ENCODE peak calls at places on chromosomes 7 and 10, in five cellular contexts. One of them, this sample, is unnamed.

GRCh38 chr10:70197235-70197952 is 27.1 kb upstream of the SAR1A start:
- DNase-seq in stimulated activated CD8-positive, alpha-beta memory T cell treated with anti-CD3 and anti-CD28 coated beads, Interleukin-7, amount 100 ng/mL, for 24 hours: no peak
- DNase-seq in COR-L47: no peak
- DNase-seq in activated T-helper 9 cell treated with anti-CD3 and anti-CD28 coated beads, Interleukin-2, amount 50 U/mL, for 16 hours: no peak
- DNase-seq in osteocyte: no peak
- DNase-seq in this sample: no peak

GRCh38 chr10:102535481-102536147 is 31.8 kb downstream of the SUFU start:
- DNase-seq in osteocyte: no peak
- DNase-seq in stimulated activated CD8-positive, alpha-beta memory T cell treated with anti-CD3 and anti-CD28 coated beads, Interleukin-7, amount 100 ng/mL, for 24 hours: no peak
- DNase-seq in activated T-helper 9 cell treated with anti-CD3 and anti-CD28 coated beads, Interleukin-2, amount 50 U/mL, for 16 hours: no peak
- DNase-seq in COR-L47: no peak
- DNase-seq in this sample: no peak

GRCh38 chr10:122298206-122298597 is 27.1 kb downstream of the BTBD16 start:
- DNase-seq in stimulated activated CD8-positive, alpha-beta memory T cell treated with anti-CD3 and anti-CD28 coated beads, Interleukin-7, amount 100 ng/mL, for 24 hours: no peak
- DNase-seq in activated T-helper 9 cell treated with anti-CD3 and anti-CD28 coated beads, Interleukin-2, amount 50 U/mL, for 16 hours: no peak
- DNase-seq in osteocyte: peak; percentile 67
- DNase-seq in COR-L47: no peak
- DNase-seq in this sample: no peak

GRCh38 chr7:1027285-1028043 is 16.9 kb upstream of the GPR146 start:
- DNase-seq in COR-L47: no peak
- DNase-seq in stimulated activated CD8-positive, alpha-beta memory T cell treated with anti-CD3 and anti-CD28 coated beads, Interleukin-7, amount 100 ng/mL, for 24 hours: no peak
- DNase-seq in activated T-helper 9 cell treated with anti-CD3 and anti-CD28 coated beads, Interleukin-2, amount 50 U/mL, for 16 hours: no peak
- DNase-seq in osteocyte: no peak
- DNase-seq in this sample: no peak

GRCh38 chr10:32692174-32692573 is 246.2 kb downstream of the CCDC7 start:
- DNase-seq in stimulated activated CD8-positive, alpha-beta memory T cell treated with anti-CD3 and anti-CD28 coated beads, Interleukin-7, amount 100 ng/mL, for 24 hours: no peak
- DNase-seq in activated T-helper 9 cell treated with anti-CD3 and anti-CD28 coated beads, Interleukin-2, amount 50 U/mL, for 16 hours: no peak
- DNase-seq in osteocyte: no peak
- DNase-seq in COR-L47: no peak
- DNase-seq in this sample: no peak

GRCh38 chr7:155844526-155844925 is 32.3 kb upstream of the SHH start:
- DNase-seq in stimulated activated CD8-positive, alpha-beta memory T cell treated with anti-CD3 and anti-CD28 coated beads, Interleukin-7, amount 100 ng/mL, for 24 hours: no peak
- DNase-seq in activated T-helper 9 cell treated with anti-CD3 and anti-CD28 coated beads, Interleukin-2, amount 50 U/mL, for 16 hours: no peak
- DNase-seq in osteocyte: no peak
- DNase-seq in COR-L47: no peak
- DNase-seq in this sample: no peak

GRCh38 chr7:143216151-143216550 is 5.7 kb upstream of the TAS2R40 start:
- DNase-seq in stimulated activated CD8-positive, alpha-beta memory T cell treated with anti-CD3 and anti-CD28 coated beads, Interleukin-7, amount 100 ng/mL, for 24 hours: no peak
- DNase-seq in osteocyte: no peak
- DNase-seq in COR-L47: no peak
- DNase-seq in activated T-helper 9 cell treated with anti-CD3 and anti-CD28 coated beads, Interleukin-2, amount 50 U/mL, for 16 hours: no peak
- DNase-seq in this sample: no peak

GRCh38 chr10:110269641-110270318 is 34.9 kb downstream of the SMNDC1 start:
- DNase-seq in osteocyte: no peak
- DNase-seq in activated T-helper 9 cell treated with anti-CD3 and anti-CD28 coated beads, Interleukin-2, amount 50 U/mL, for 16 hours: no peak
- DNase-seq in COR-L47: no peak
- DNase-seq in stimulated activated CD8-positive, alpha-beta memory T cell treated with anti-CD3 and anti-CD28 coated beads, Interleukin-7, amount 100 ng/mL, for 24 hours: no peak
- DNase-seq in this sample: no peak

GRCh38 chr10:132393695-132394181 is 3.3 kb upstream of the PWWP2B start:
- DNase-seq in COR-L47: no peak
- DNase-seq in activated T-helper 9 cell treated with anti-CD3 and anti-CD28 coated beads, Interleukin-2, amount 50 U/mL, for 16 hours: no peak
- DNase-seq in osteocyte: no peak
- DNase-seq in stimulated activated CD8-positive, alpha-beta memory T cell treated with anti-CD3 and anti-CD28 coated beads, Interleukin-7, amount 100 ng/mL, for 24 hours: no peak
- DNase-seq in this sample: no peak

GRCh38 chr10:67221939-67222494 is 296.2 kb downstream of the LRRTM3 start:
- DNase-seq in activated T-helper 9 cell treated with anti-CD3 and anti-CD28 coated beads, Interleukin-2, amount 50 U/mL, for 16 hours: no peak
- DNase-seq in stimulated activated CD8-positive, alpha-beta memory T cell treated with anti-CD3 and anti-CD28 coated beads, Interleukin-7, amount 100 ng/mL, for 24 hours: no peak
- DNase-seq in COR-L47: no peak
- DNase-seq in osteocyte: no peak
- DNase-seq in this sample: no peak

GRCh38 chr7:117229350-117229749 is 93.5 kb downstream of the WNT2 start:
- DNase-seq in osteocyte: no peak
- DNase-seq in activated T-helper 9 cell treated with anti-CD3 and anti-CD28 coated beads, Interleukin-2, amount 50 U/mL, for 16 hours: no peak
- DNase-seq in stimulated activated CD8-positive, alpha-beta memory T cell treated with anti-CD3 and anti-CD28 coated beads, Interleukin-7, amount 100 ng/mL, for 24 hours: no peak
- DNase-seq in COR-L47: no peak
- DNase-seq in this sample: no peak

GRCh38 chr7:49631071-49631826 is 142.2 kb upstream of the VWC2 start:
- DNase-seq in stimulated activated CD8-positive, alpha-beta memory T cell treated with anti-CD3 and anti-CD28 coated beads, Interleukin-7, amount 100 ng/mL, for 24 hours: no peak
- DNase-seq in activated T-helper 9 cell treated with anti-CD3 and anti-CD28 coated beads, Interleukin-2, amount 50 U/mL, for 16 hours: no peak
- DNase-seq in osteocyte: no peak
- DNase-seq in COR-L47: no peak
- DNase-seq in this sample: no peak

GRCh38 chr7:65250697-65251395 is 122.8 kb upstream of the ZNF92 start:
- DNase-seq in COR-L47: no peak
- DNase-seq in activated T-helper 9 cell treated with anti-CD3 and anti-CD28 coated beads, Interleukin-2, amount 50 U/mL, for 16 hours: no peak
- DNase-seq in osteocyte: no peak
- DNase-seq in stimulated activated CD8-positive, alpha-beta memory T cell treated with anti-CD3 and anti-CD28 coated beads, Interleukin-7, amount 100 ng/mL, for 24 hours: no peak
- DNase-seq in this sample: no peak

GRCh38 chr10:30980951-30981616 is 50.6 kb downstream of the ZNF438 start:
- DNase-seq in stimulated activated CD8-positive, alpha-beta memory T cell treated with anti-CD3 and anti-CD28 coated beads, Interleukin-7, amount 100 ng/mL, for 24 hours: no peak
- DNase-seq in activated T-helper 9 cell treated with anti-CD3 and anti-CD28 coated beads, Interleukin-2, amount 50 U/mL, for 16 hours: no peak
- DNase-seq in COR-L47: peak; percentile 45
- DNase-seq in osteocyte: no peak
- DNase-seq in this sample: no peak

GRCh38 chr10:34859170-34859569 is 44.1 kb upstream of the PARD3 start:
- DNase-seq in COR-L47: peak; percentile 5
- DNase-seq in osteocyte: no peak
- DNase-seq in stimulated activated CD8-positive, alpha-beta memory T cell treated with anti-CD3 and anti-CD28 coated beads, Interleukin-7, amount 100 ng/mL, for 24 hours: no peak
- DNase-seq in activated T-helper 9 cell treated with anti-CD3 and anti-CD28 coated beads, Interleukin-2, amount 50 U/mL, for 16 hours: no peak
- DNase-seq in this sample: no peak

GRCh38 chr10:46077141-46077554 is 31.1 kb upstream of the MSMB start:
- DNase-seq in stimulated activated CD8-positive, alpha-beta memory T cell treated with anti-CD3 and anti-CD28 coated beads, Interleukin-7, amount 100 ng/mL, for 24 hours: no peak
- DNase-seq in activated T-helper 9 cell treated with anti-CD3 and anti-CD28 coated beads, Interleukin-2, amount 50 U/mL, for 16 hours: no peak
- DNase-seq in osteocyte: no peak
- DNase-seq in COR-L47: no peak
- DNase-seq in this sample: no peak

GRCh38 chr7:96548664-96549063 is 161.0 kb downstream of the SEM1 start:
- DNase-seq in osteocyte: no peak
- DNase-seq in activated T-helper 9 cell treated with anti-CD3 and anti-CD28 coated beads, Interleukin-2, amount 50 U/mL, for 16 hours: no peak
- DNase-seq in stimulated activated CD8-positive, alpha-beta memory T cell treated with anti-CD3 and anti-CD28 coated beads, Interleukin-7, amount 100 ng/mL, for 24 hours: no peak
- DNase-seq in COR-L47: no peak
- DNase-seq in this sample: no peak

GRCh38 chr10:124722812-124723783 is 21.1 kb downstream of the FAM53B start:
- DNase-seq in stimulated activated CD8-positive, alpha-beta memory T cell treated with anti-CD3 and anti-CD28 coated beads, Interleukin-7, amount 100 ng/mL, for 24 hours: peak; percentile 29
- DNase-seq in activated T-helper 9 cell treated with anti-CD3 and anti-CD28 coated beads, Interleukin-2, amount 50 U/mL, for 16 hours: peak; percentile 50
- DNase-seq in osteocyte: no peak
- DNase-seq in COR-L47: no peak
- DNase-seq in this sample: no peak

GRCh38 chr7:100159099-100159623 is 638 bp upstream of the TRAPPC14 start:
- DNase-seq in osteocyte: no peak
- DNase-seq in COR-L47: no peak
- DNase-seq in activated T-helper 9 cell treated with anti-CD3 and anti-CD28 coated beads, Interleukin-2, amount 50 U/mL, for 16 hours: no peak
- DNase-seq in stimulated activated CD8-positive, alpha-beta memory T cell treated with anti-CD3 and anti-CD28 coated beads, Interleukin-7, amount 100 ng/mL, for 24 hours: no peak
- DNase-seq in this sample: no peak

GRCh38 chr10:126160971-126161630 is 227.2 kb downstream of the ADAM12 start:
- DNase-seq in osteocyte: no peak
- DNase-seq in COR-L47: no peak
- DNase-seq in stimulated activated CD8-positive, alpha-beta memory T cell treated with anti-CD3 and anti-CD28 coated beads, Interleukin-7, amount 100 ng/mL, for 24 hours: no peak
- DNase-seq in activated T-helper 9 cell treated with anti-CD3 and anti-CD28 coated beads, Interleukin-2, amount 50 U/mL, for 16 hours: no peak
- DNase-seq in this sample: no peak

GRCh38 chr10:47027108-47027811 is 116.0 kb downstream of the PTPN20 start:
- DNase-seq in activated T-helper 9 cell treated with anti-CD3 and anti-CD28 coated beads, Interleukin-2, amount 50 U/mL, for 16 hours: no peak
- DNase-seq in COR-L47: no peak
- DNase-seq in stimulated activated CD8-positive, alpha-beta memory T cell treated with anti-CD3 and anti-CD28 coated beads, Interleukin-7, amount 100 ng/mL, for 24 hours: no peak
- DNase-seq in osteocyte: peak; percentile 76
- DNase-seq in this sample: no peak

GRCh38 chr10:35453855-35454532 is 117.7 kb downstream of the CCNY start:
- DNase-seq in stimulated activated CD8-positive, alpha-beta memory T cell treated with anti-CD3 and anti-CD28 coated beads, Interleukin-7, amount 100 ng/mL, for 24 hours: no peak
- DNase-seq in osteocyte: no peak
- DNase-seq in activated T-helper 9 cell treated with anti-CD3 and anti-CD28 coated beads, Interleukin-2, amount 50 U/mL, for 16 hours: no peak
- DNase-seq in COR-L47: no peak
- DNase-seq in this sample: no peak

GRCh38 chr10:19713800-19714525 is 102.3 kb upstream of the PLXDC2 start:
- DNase-seq in COR-L47: no peak
- DNase-seq in activated T-helper 9 cell treated with anti-CD3 and anti-CD28 coated beads, Interleukin-2, amount 50 U/mL, for 16 hours: no peak
- DNase-seq in stimulated activated CD8-positive, alpha-beta memory T cell treated with anti-CD3 and anti-CD28 coated beads, Interleukin-7, amount 100 ng/mL, for 24 hours: no peak
- DNase-seq in osteocyte: no peak
- DNase-seq in this sample: no peak

GRCh38 chr10:119872860-119873671 is 423 bp upstream of the MCMBP start:
- DNase-seq in activated T-helper 9 cell treated with anti-CD3 and anti-CD28 coated beads, Interleukin-2, amount 50 U/mL, for 16 hours: peak; percentile 83
- DNase-seq in stimulated activated CD8-positive, alpha-beta memory T cell treated with anti-CD3 and anti-CD28 coated beads, Interleukin-7, amount 100 ng/mL, for 24 hours: peak; percentile 67
- DNase-seq in COR-L47: peak; percentile 61
- DNase-seq in osteocyte: peak; percentile 94
- DNase-seq in this sample: peak; percentile 62

This sample was measured in NT2/D1.